ENCODE peak calls at places on chromosomes 11 and 22, in eight cellular contexts. O is neuronal stem cell, F is neural progenitor cell, N is trophoblast cell, K is K562, T is endothelial cell of umbilical vein, H is keratinocyte, R is IMR-90. B is an unnamed sample.

GRCh38 chr11:133835258-133836075 is 9.8 kb downstream of the SPATA19 start:
- DNase-seq in K (peak; percentile 22), T (peak; percentile 43), N (peak; percentile 68), H (peak; percentile 17), F (peak; percentile 82), O (peak; percentile 78), R (peak; percentile 4), B (no peak)

GRCh38 chr11:119728651-119729580 is at the start of gene NECTIN1:
- DNase-seq in T (peak; percentile 89), O (peak; percentile 94), R (peak; percentile 79), F (peak; percentile 97), H (no peak), N (peak; percentile 84), K (peak; percentile 89), B (peak; percentile 94)

GRCh38 chr11:113184498-113184897 is 129.9 kb upstream of the TTC12 start:
- DNase-seq in K (no peak), H (peak; percentile 81), O (no peak), R (peak; percentile 56), N (peak; percentile 49), T (no peak), F (no peak), B (no peak)

GRCh38 chr11:134376150-134376921 is 35.7 kb downstream of the B3GAT1 start:
- DNase-seq in N (no peak), O (no peak), F (no peak), K (no peak), H (no peak), T (no peak), R (no peak), B (no peak)

GRCh38 chr22:26658671-26659478 is 1.5 kb downstream of the MIAT start:
- DNase-seq in F (peak; percentile 94), H (peak; percentile 92), O (peak; percentile 72), N (peak; percentile 5), K (peak; percentile 82), T (peak; percentile 52), R (peak; percentile 97), B (peak; percentile 54)

GRCh38 chr11:126362879-126363655 is 7.6 kb downstream of the ST3GAL4 start:
- DNase-seq in O (no peak), K (no peak), R (no peak), F (no peak), H (no peak), T (no peak), N (no peak), B (no peak)

GRCh38 chr22:40578171-40578570 is 58.3 kb downstream of the MRTFA start:
- DNase-seq in R (no peak), N (no peak), K (no peak), T (no peak), H (no peak), O (no peak), F (no peak), B (no peak)

GRCh38 chr22:44712962-44713361 is 11.0 kb downstream of the PRR5 start:
- DNase-seq in N (no peak), R (no peak), O (no peak), H (no peak), K (no peak), F (no peak), T (no peak), B (no peak)

GRCh38 chr11:80698646-80699045 is 1257.8 kb upstream of the TENM4 start:
- DNase-seq in N (peak; percentile 5), F (no peak), R (no peak), T (no peak), O (no peak), K (no peak), H (no peak), B (no peak)

GRCh38 chr11:72012897-72013721 is 14.4 kb downstream of the IL18BP start:
- DNase-seq in R (peak; percentile 17), N (peak; percentile 70), F (no peak), H (peak; percentile 50), O (no peak), T (no peak), K (no peak), B (no peak)

GRCh38 chr11:27402450-27402849 is 39.4 kb upstream of the CCDC34 start:
- DNase-seq in K (no peak), T (no peak), O (no peak), R (no peak), H (no peak), N (no peak), F (no peak), B (peak; percentile 34)
- H3K4me1 ChIP-seq in K (peaks cover 13% of the 10 kb centered on the region), T (no peaks in the 10 kb centered on the region), O (peaks cover 7% of the 10 kb centered on the region), R (no peaks in the 10 kb centered on the region), H (peaks cover 28% of the 10 kb centered on the region), N (peaks cover 8% of the 10 kb centered on the region), F (peaks cover 70% of the 10 kb centered on the region), B (peaks cover 13% of the 10 kb centered on the region)

GRCh38 chr22:23065495-23066122 is 4.7 kb upstream of the GNAZ start:
- DNase-seq in N (no peak), K (no peak), O (no peak), H (no peak), F (no peak), T (no peak), R (no peak), B (no peak)
- H3K9ac ChIP-seq in N (no peak overlapping the region), K (peak overlapping the region; percentile 5), O (no peak overlapping the region), H (no peak overlapping the region), F (no peak overlapping the region), T (no peak overlapping the region), R (no peak overlapping the region), B (no peak overlapping the region)

DNA sequence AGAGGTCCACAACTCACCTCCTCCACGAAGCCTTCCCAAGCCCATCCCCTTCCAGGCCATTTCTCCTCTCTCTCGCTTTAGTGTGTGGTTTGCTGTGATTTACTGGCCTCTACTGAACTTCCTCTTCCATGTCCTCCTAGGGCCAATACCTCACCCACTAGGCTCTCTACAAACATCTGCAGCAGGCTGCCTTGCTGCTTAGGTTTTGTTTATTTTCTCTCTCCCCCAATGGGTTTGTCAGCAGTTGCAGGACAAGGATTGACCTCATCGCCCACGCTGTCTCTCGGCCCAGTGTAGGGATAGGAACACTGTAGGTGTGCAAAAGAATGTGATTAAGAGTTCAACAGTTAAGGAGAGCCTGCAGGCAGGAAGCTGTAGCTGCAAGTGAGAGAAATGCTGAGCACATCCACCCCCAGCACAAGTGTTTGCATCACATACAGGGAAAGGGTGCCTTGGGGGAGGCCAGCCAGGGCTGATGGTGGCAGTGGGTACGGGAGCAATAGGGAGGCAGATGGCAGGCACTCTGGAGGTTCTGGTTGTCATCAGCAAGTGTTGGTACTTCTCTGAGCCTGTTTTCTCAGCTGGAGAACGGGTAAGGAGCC is 1.4 kb downstream of the PC start:
- DNase-seq in R (peak; percentile 97), T (no peak), N (peak; percentile 34), H (no peak), O (no peak), K (no peak), F (peak; percentile 27), B (no peak)
- H3K27ac ChIP-seq in R (peak overlapping the region; percentile 67), T (no peak overlapping the region), N (no peak overlapping the region), H (no peak overlapping the region), O (no peak overlapping the region), K (no peak overlapping the region), F (no peak overlapping the region), B (no peak overlapping the region)

GRCh38 chr22:36375071-36375980 is 12.4 kb downstream of the MYH9 start:
- DNase-seq in N (no peak), O (no peak), T (no peak), F (no peak), R (peak; percentile 10), H (no peak), K (no peak), B (no peak)

GRCh38 chr22:36376265-36376664 is 11.5 kb downstream of the MYH9 start:
- DNase-seq in K (no peak), N (no peak), H (no peak), F (no peak), T (no peak), R (no peak), O (no peak), B (no peak)

GRCh38 chr22:36374603-36375024 is 13.2 kb downstream of the MYH9 start:
- DNase-seq in R (peak; percentile 77), K (no peak), F (no peak), N (peak; percentile 86), H (no peak), O (no peak), T (peak; percentile 72), B (no peak)

GRCh38 chr22:36378080-36378788 is 9.5 kb downstream of the MYH9 start:
- DNase-seq in N (no peak), F (no peak), T (no peak), K (no peak), O (no peak), H (no peak), R (no peak), B (no peak)

GRCh38 chr22:36377022-36377631 is 10.6 kb downstream of the MYH9 start:
- DNase-seq in H (no peak), N (no peak), F (no peak), T (no peak), K (no peak), R (no peak), O (no peak), B (no peak)
- H3K4me1 ChIP-seq in H (peaks cover 82% of the 10 kb centered on the region), N (peaks cover 28% of the 10 kb centered on the region), F (peaks cover 12% of the 10 kb centered on the region), T (peaks cover 91% of the 10 kb centered on the region), K (peaks cover 6% of the 10 kb centered on the region), R (peaks cover 44% of the 10 kb centered on the region), O (peaks cover 19% of the 10 kb centered on the region), B (peaks cover 33% of the 10 kb centered on the region)

DNA sequence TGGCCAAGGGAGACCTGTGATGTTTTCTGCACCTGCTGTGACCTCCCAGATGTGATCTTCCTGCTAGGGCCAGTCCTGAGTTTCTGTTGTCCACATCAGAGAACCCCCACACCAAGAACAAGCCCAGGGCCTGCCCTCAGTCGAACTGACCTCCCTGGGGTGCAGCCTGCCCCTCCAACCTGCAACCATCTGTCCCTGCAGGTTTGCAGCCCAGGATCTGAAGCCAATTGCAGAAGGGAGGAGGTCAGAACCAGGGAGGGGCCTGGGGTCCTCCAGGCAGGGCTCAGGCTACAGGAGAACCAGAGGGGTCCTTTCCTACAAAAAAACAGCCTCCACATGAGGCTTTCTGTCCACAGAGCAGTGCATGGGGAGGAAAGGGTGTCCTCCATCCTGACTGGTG is 807 bp downstream of the TRIM3 start:
- DNase-seq in O (no peak), F (no peak), K (no peak), T (no peak), H (no peak), R (no peak), N (no peak), B (no peak)
- H3K9ac ChIP-seq in O (peak overlapping the region; percentile 38), F (peak overlapping the region; percentile 14), K (peak overlapping the region; percentile 62), T (no peak overlapping the region), H (no peak overlapping the region), R (peak overlapping the region; percentile 28), N (peak overlapping the region; percentile 46), B (peak overlapping the region; percentile 49)

DNA sequence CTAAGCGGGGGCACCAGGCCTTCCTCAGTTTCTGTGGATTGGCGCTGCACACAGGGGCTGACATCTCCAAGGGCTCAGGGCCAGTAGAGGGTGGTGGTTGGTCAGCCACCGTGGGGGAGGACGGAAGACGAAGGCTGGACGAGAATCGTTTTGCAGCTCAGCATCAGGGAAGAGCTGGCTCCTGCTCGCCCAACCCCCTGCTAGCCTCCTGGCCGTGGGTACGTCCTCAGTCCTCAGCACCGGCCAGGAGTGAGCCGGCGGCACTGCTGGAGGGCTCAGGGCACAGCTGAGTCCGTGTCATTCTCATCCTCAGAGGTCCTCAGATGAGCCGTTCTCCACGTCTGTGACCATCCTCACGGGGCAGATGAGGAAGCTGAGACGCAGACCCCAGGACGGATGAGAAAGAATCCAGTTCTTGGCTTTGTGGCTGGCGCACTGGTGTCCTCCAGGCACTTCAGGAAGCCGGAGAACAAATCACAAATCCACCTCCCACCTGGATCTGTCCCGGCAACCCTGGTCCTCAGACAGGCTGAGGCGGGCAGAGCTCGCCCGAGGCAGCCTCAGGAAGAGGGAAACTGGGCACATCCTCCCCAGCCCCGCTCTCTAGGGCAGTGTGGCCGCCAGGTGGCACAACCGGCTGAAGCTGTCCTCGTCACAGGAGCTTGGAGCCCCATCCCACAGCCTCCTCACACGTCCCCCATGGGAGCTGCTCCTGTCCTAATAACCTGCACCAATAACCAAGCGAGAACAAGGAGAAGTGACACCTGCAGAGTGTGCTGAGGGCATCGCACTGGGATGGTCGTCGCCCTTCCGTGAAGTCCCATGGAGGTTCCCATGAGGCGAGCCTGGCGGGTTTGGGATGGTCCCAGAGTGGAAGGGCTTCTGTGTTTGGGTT is 393.7 kb downstream of the BRD1 start:
- DNase-seq in K (no peak), O (no peak), F (peak; percentile 35), N (peak; percentile 48), T (no peak), R (no peak), H (no peak), B (no peak)
- H3K27ac ChIP-seq in K (no peak overlapping the region), O (no peak overlapping the region), F (no peak overlapping the region), N (no peak overlapping the region), T (no peak overlapping the region), R (no peak overlapping the region), H (no peak overlapping the region), B (no peak overlapping the region)